ENCODE peak calls at places on chromosomes 13 and 19, in seven cellular contexts. P is stimulated activated naive CD8-positive, alpha-beta T cell treated with anti-CD3 and anti-CD28 coated beads, Interleukin-15, amount 100 ng/mL, for 72 hours; R is GOT3; W is GM23338; Y is T-cell; A is activated naive CD4-positive, alpha-beta T cell; J is T1000. X is an unnamed sample.

GRCh38 chr19:11887618-11888531 is at the start of gene ZNF69:
- DNase-seq in P (peak), R (no peak), W (peak), Y (peak), A (peak), J (peak), X (peak)

GRCh38 chr13:40271931-40272775 is 394.3 kb downstream of the FOXO1 start:
- DNase-seq in P (no peak), R (no peak), W (no peak), Y (no peak), A (no peak), J (no peak), X (peak)

GRCh38 chr19:46783670-46784069 is 4.7 kb downstream of the SLC1A5 start:
- DNase-seq in P (no peak), R (no peak), W (no peak), Y (no peak), A (no peak), J (no peak), X (no peak)

GRCh38 chr19:29311391-29311790 is 98.4 kb upstream of the UQCRFS1 start:
- DNase-seq in P (no peak), R (no peak), W (peak), Y (no peak), A (no peak), J (no peak), X (no peak)

GRCh38 chr19:39150807-39151206 is 25.2 kb downstream of the PAK4 start:
- DNase-seq in P (no peak), R (no peak), W (no peak), Y (no peak), A (no peak), J (no peak), X (no peak)

GRCh38 chr19:13055213-13056051 is 47.2 kb downstream of the LYL1 start:
- DNase-seq in P (no peak), R (peak), W (peak), Y (no peak), A (no peak), J (peak), X (peak)

GRCh38 chr13:83620535-83621220 is 261.6 kb downstream of the SLITRK1 start:
- DNase-seq in P (no peak), R (no peak), W (no peak), Y (no peak), A (no peak), J (no peak), X (peak)

GRCh38 chr13:102667911-102668310 is 26.9 kb downstream of the METTL21C start:
- DNase-seq in P (no peak), R (no peak), W (no peak), Y (no peak), A (no peak), J (no peak), X (no peak)

GRCh38 chr13:101390461-101390860 is 25.8 kb downstream of the NALCN start:
- DNase-seq in P (no peak), R (no peak), W (no peak), Y (no peak), A (no peak), J (no peak), X (peak)

GRCh38 chr13:90447034-90447734 is 900.3 kb upstream of the MIR17HG start:
- DNase-seq in P (no peak), R (no peak), W (no peak), Y (no peak), A (no peak), J (no peak), X (no peak)

GRCh38 chr19:29871143-29871542 is 59.4 kb downstream of the CCNE1 start:
- DNase-seq in P (no peak), R (no peak), W (no peak), Y (no peak), A (no peak), J (no peak), X (no peak)

GRCh38 chr19:30136591-30136990 is 194.6 kb downstream of the URI1 start:
- DNase-seq in P (no peak), R (no peak), W (no peak), Y (no peak), A (no peak), J (no peak), X (no peak)